ENCODE peak calls at places on chromosomes 12 and 14, in seven cellular contexts. K is GM20000; R is activated CD4-positive, CD25-positive, alpha-beta regulatory T cell treated with anti-CD3 and anti-CD28 coated beads, Interleukin-2, amount 50 U/mL, for 16 hours; A is stimulated activated CD4-positive, alpha-beta T cell treated with anti-CD3 and anti-CD28 coated beads, Interleukin-15, amount 100 ng/mL, for 48 hours; T is skeletal muscle cell; W is T47D; Y is NCI-H460. U is an unnamed sample.

GRCh38 chr14:30620178-30620577 is 1.9 kb upstream of the SCFD1 start:
- DNase-seq in K (peak), R (no peak), A (no peak), T (no peak), W (no peak), Y (no peak), U (no peak)

GRCh38 chr12:49230176-49230575 is 34.7 kb upstream of the TUBA1C start:
- DNase-seq in K (no peak), R (no peak), A (no peak), T (no peak), W (no peak), Y (no peak), U (no peak)

GRCh38 chr12:19643635-19644034 is 204.3 kb downstream of the AEBP2 start:
- DNase-seq in K (no peak), R (no peak), A (no peak), T (no peak), W (peak), Y (peak), U (no peak)

GRCh38 chr14:22544406-22544805 is 44.6 kb downstream of the DAD1 start:
- DNase-seq in K (no peak), R (no peak), A (no peak), T (no peak), W (no peak), Y (no peak), U (no peak)

GRCh38 chr14:68574461-68574860 is 218.4 kb downstream of the ZFP36L1 start:
- DNase-seq in K (no peak), R (no peak), A (no peak), T (no peak), W (no peak), Y (no peak), U (no peak)

GRCh38 chr12:62328296-62328921 is 68.2 kb downstream of the USP15 start:
- DNase-seq in K (no peak), R (no peak), A (no peak), T (no peak), W (no peak), Y (no peak), U (no peak)

GRCh38 chr12:114166360-114166759 is 200.2 kb upstream of the RBM19 start:
- DNase-seq in K (no peak), R (no peak), A (no peak), T (no peak), W (peak), Y (peak), U (no peak)

GRCh38 chr12:101750152-101750551 is 10.9 kb upstream of the SYCP3 start:
- DNase-seq in K (no peak), R (no peak), A (no peak), T (no peak), W (no peak), Y (no peak), U (no peak)

GRCh38 chr14:53929871-53930685 is 26.5 kb downstream of the BMP4 start:
- DNase-seq in K (peak), R (no peak), A (no peak), T (no peak), W (peak), Y (no peak), U (peak)

GRCh38 chr12:25976289-25976688 is 17.8 kb downstream of the RASSF8 start:
- DNase-seq in K (no peak), R (no peak), A (no peak), T (no peak), W (peak), Y (no peak), U (no peak)

GRCh38 chr12:12559699-12560296 is 2.9 kb downstream of the DUSP16 start:
- DNase-seq in K (no peak), R (no peak), A (no peak), T (no peak), W (no peak), Y (no peak), U (no peak)

GRCh38 chr12:49587174-49587908 is 18.1 kb downstream of the FAM186B start:
- DNase-seq in K (no peak), R (no peak), A (no peak), T (no peak), W (no peak), Y (no peak), U (no peak)

GRCh38 chr12:57384512-57384911 is 46.3 kb downstream of the R3HDM2 start:
- DNase-seq in K (no peak), R (no peak), A (no peak), T (no peak), W (no peak), Y (no peak), U (no peak)

GRCh38 chr14:96080571-96080970 is 41.4 kb downstream of the C14orf132 start:
- DNase-seq in K (no peak), R (no peak), A (no peak), T (no peak), W (no peak), Y (no peak), U (no peak)

GRCh38 chr12:98999569-98999968 is 354.5 kb downstream of the APAF1 start:
- DNase-seq in K (no peak), R (no peak), A (no peak), T (no peak), W (no peak), Y (no peak), U (no peak)

GRCh38 chr12:130029151-130029550 is 125.3 kb upstream of the TMEM132D start:
- DNase-seq in K (no peak), R (no peak), A (no peak), T (no peak), W (no peak), Y (no peak), U (no peak)

GRCh38 chr12:12467701-12468218 is 94.9 kb downstream of the DUSP16 start:
- DNase-seq in K (no peak), R (no peak), A (peak), T (no peak), W (no peak), Y (no peak), U (peak)

GRCh38 chr12:101414533-101415119 is 7.1 kb upstream of the ARL1 start:
- DNase-seq in K (peak), R (no peak), A (no peak), T (peak), W (peak), Y (peak), U (peak)

GRCh38 chr14:79661762-79662161 is 549.5 kb downstream of the DIO2 start:
- DNase-seq in K (no peak), R (no peak), A (no peak), T (no peak), W (no peak), Y (no peak), U (no peak)

GRCh38 chr14:78010688-78011087 is 159.5 kb upstream of the NRXN3 start:
- DNase-seq in K (no peak), R (no peak), A (no peak), T (no peak), W (no peak), Y (no peak), U (no peak)

GRCh38 chr12:131939007-131939406 is 9.9 kb downstream of the PUS1 start:
- DNase-seq in K (no peak), R (no peak), A (no peak), T (no peak), W (no peak), Y (no peak), U (peak)

GRCh38 chr14:68469208-68469713 is 323.6 kb downstream of the ZFP36L1 start:
- DNase-seq in K (no peak), R (no peak), A (no peak), T (no peak), W (peak), Y (no peak), U (no peak)

GRCh38 chr14:90556050-90556477 is 159.2 kb downstream of the CALM1 start:
- DNase-seq in K (no peak), R (no peak), A (no peak), T (no peak), W (peak), Y (no peak), U (no peak)

GRCh38 chr14:55581011-55581806 is 1.2 kb downstream of the KTN1 start:
- DNase-seq in K (peak), R (no peak), A (peak), T (no peak), W (peak), Y (no peak), U (peak)

GRCh38 chr12:30974746-30975500 is 48.4 kb downstream of the TSPAN11 start:
- DNase-seq in K (no peak), R (no peak), A (no peak), T (no peak), W (no peak), Y (no peak), U (no peak)

GRCh38 chr12:84857809-84858208 is 54.8 kb downstream of the SLC6A15 start:
- DNase-seq in K (no peak), R (no peak), A (no peak), T (no peak), W (no peak), Y (no peak), U (no peak)

GRCh38 chr12:51082561-51083139 is 746 bp downstream of the CSRNP2 start:
- DNase-seq in K (peak), R (no peak), A (peak), T (no peak), W (peak), Y (peak), U (peak)

GRCh38 chr12:88889326-88890110 is 309.2 kb upstream of the KITLG start:
- DNase-seq in K (no peak), R (no peak), A (no peak), T (peak), W (no peak), Y (no peak), U (no peak)

GRCh38 chr14:101600336-101600890 is 39.1 kb downstream of the DIO3 start:
- DNase-seq in K (no peak), R (no peak), A (no peak), T (no peak), W (no peak), Y (no peak), U (no peak)

GRCh38 chr12:132724506-132725220 is 14.0 kb downstream of the PGAM5 start:
- DNase-seq in K (no peak), R (no peak), A (no peak), T (peak), W (no peak), Y (no peak), U (no peak)

GRCh38 chr14:77372304-77372841 is 4.5 kb downstream of the TMED8 start:
- DNase-seq in K (peak), R (no peak), A (no peak), T (peak), W (no peak), Y (no peak), U (no peak)

GRCh38 chr14:100439781-100440180 is 116.6 kb downstream of the SLC25A47 start:
- DNase-seq in K (no peak), R (no peak), A (no peak), T (no peak), W (no peak), Y (peak), U (peak)